ENCODE peak calls at places on chromosomes 1 and 21, in six cellular contexts. V is H1, K is kidney, P is ovary, Z is right lobe of liver, B is neural crest cell. S is an unnamed sample.

GRCh38 chr1:46520063-46520911 is 30.7 kb downstream of the DMBX1 start:
- DNase-seq in V (no peak), K (peak), P (no peak), Z (no peak), B (no peak), S (no peak)

GRCh38 chr1:91885331-91885715 is 628 bp downstream of the TGFBR3 start:
- DNase-seq in V (no peak), K (peak), P (no peak), Z (peak), B (no peak), S (no peak)

GRCh38 chr1:119656410-119656955 is 8.4 kb upstream of the ZNF697 start:
- DNase-seq in V (no peak), K (no peak), P (no peak), Z (no peak), B (no peak), S (no peak)

GRCh38 chr21:45748593-45748992 is 105.1 kb downstream of the PCBP3 start:
- DNase-seq in V (no peak), K (no peak), P (no peak), Z (no peak), B (no peak), S (no peak)

GRCh38 chr1:56302878-56303277 is 276.5 kb downstream of the PLPP3 start:
- DNase-seq in V (no peak), K (no peak), P (no peak), Z (no peak), B (no peak), S (no peak)

GRCh38 chr1:32612189-32612881 is 38.0 kb downstream of the ZBTB8OS start:
- DNase-seq in V (peak), K (peak), P (peak), Z (peak), B (peak), S (peak)

GRCh38 chr1:17575786-17576584 is 36.5 kb downstream of the ARHGEF10L start:
- DNase-seq in V (no peak), K (no peak), P (no peak), Z (no peak), B (no peak), S (no peak)

GRCh38 chr1:81717230-81717629 is 83.5 kb upstream of the ADGRL2 start:
- DNase-seq in V (no peak), K (no peak), P (no peak), Z (no peak), B (no peak), S (no peak)

GRCh38 chr1:44313265-44313918 is 41.7 kb downstream of the ERI3 start:
- DNase-seq in V (no peak), K (no peak), P (no peak), Z (no peak), B (no peak), S (no peak)

GRCh38 chr1:73205294-73205973 is 923.1 kb upstream of the NEGR1 start:
- DNase-seq in V (no peak), K (no peak), P (no peak), Z (no peak), B (no peak), S (no peak)
- TF ChIP-seq CTCF in V (peak), K (no peak), P (no peak), Z (no peak), B (peak), S (no peak)

GRCh38 chr1:83905315-83905907 is 93.5 kb downstream of the TTLL7 start:
- DNase-seq in V (no peak), K (no peak), P (no peak), Z (no peak), B (no peak), S (no peak)
- TF ChIP-seq CTCF in V (peak), K (peak), P (no peak), Z (peak), B (peak), S (peak)

GRCh38 chr1:210707300-210707699 is 378.6 kb downstream of the HHAT start:
- DNase-seq in V (no peak), K (no peak), P (no peak), Z (no peak), B (no peak), S (no peak)

GRCh38 chr1:210709694-210710093 is 381.0 kb downstream of the HHAT start:
- DNase-seq in V (no peak), K (no peak), P (no peak), Z (no peak), B (no peak), S (no peak)

GRCh38 chr1:210715072-210715471 is 386.4 kb downstream of the HHAT start:
- DNase-seq in V (no peak), K (no peak), P (no peak), Z (no peak), B (no peak), S (no peak)

GRCh38 chr1:210706246-210706645 is 377.5 kb downstream of the HHAT start:
- DNase-seq in V (no peak), K (no peak), P (no peak), Z (no peak), B (no peak), S (no peak)

GRCh38 chr1:210711825-210712224 is 383.1 kb downstream of the HHAT start:
- DNase-seq in V (no peak), K (no peak), P (no peak), Z (peak), B (no peak), S (no peak)
- TF ChIP-seq CTCF in V (peak), K (no peak), P (no peak), Z (peak), B (no peak), S (no peak)

GRCh38 chr21:22961248-22961647 is 1963.0 kb downstream of the NCAM2 start:
- DNase-seq in V (no peak), K (no peak), P (no peak), Z (no peak), B (no peak), S (no peak)

GRCh38 chr21:22965455-22966125 is 1967.4 kb downstream of the NCAM2 start:
- DNase-seq in V (no peak), K (no peak), P (no peak), Z (no peak), B (no peak), S (no peak)
- TF ChIP-seq CTCF in V (peak), K (no peak), P (no peak), Z (no peak), B (no peak), S (no peak)

GRCh38 chr1:15870421-15870820 is 22.9 kb downstream of the SPEN start:
- DNase-seq in V (no peak), K (no peak), P (no peak), Z (no peak), B (no peak), S (no peak)

GRCh38 chr1:15881961-15882360 is 34.5 kb downstream of the SPEN start:
- DNase-seq in V (no peak), K (no peak), P (no peak), Z (no peak), B (no peak), S (no peak)

DNA sequence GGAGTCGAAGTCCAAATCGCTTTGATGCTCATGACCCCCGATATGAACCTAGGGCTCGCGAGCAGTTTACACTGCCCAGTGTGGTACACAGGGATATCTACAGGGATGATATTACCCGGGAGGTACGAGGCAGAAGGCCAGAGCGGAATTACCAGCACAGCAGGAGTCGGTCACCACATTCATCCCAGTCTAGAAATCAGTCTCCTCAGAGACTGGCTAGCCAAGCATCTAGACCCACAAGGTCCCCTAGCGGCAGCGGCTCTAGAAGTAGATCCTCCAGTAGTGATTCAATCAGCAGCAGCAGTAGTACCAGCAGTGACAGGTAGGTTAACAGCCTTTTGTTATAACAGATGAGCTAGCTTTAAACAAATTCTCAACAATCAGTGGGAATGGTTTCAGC is 28.9 kb downstream of the SPEN start:
- DNase-seq in V (peak), K (no peak), P (no peak), Z (no peak), B (no peak), S (no peak)
- TF ChIP-seq CTCF in V (peak), K (peak), P (no peak), Z (no peak), B (peak), S (no peak)

GRCh38 chr21:44742418-44743153 is 31.2 kb upstream of the TSPEAR start:
- DNase-seq in V (no peak), K (no peak), P (no peak), Z (no peak), B (no peak), S (no peak)
- TF ChIP-seq CTCF in V (no peak), K (no peak), P (no peak), Z (peak), B (peak), S (no peak)

GRCh38 chr1:15152318-15153183 is 996 bp upstream of the TMEM51 start:
- DNase-seq in V (no peak), K (peak), P (peak), Z (peak), B (peak), S (no peak)
- TF ChIP-seq CTCF in V (peak), K (peak), P (peak), Z (peak), B (peak), S (no peak)

GRCh38 chr1:3531928-3532327 is 77.5 kb downstream of the ARHGEF16 start:
- DNase-seq in V (no peak), K (no peak), P (no peak), Z (no peak), B (no peak), S (no peak)

GRCh38 chr1:3534803-3535637 is 76.3 kb downstream of the MEGF6 start:
- DNase-seq in V (no peak), K (no peak), P (no peak), Z (no peak), B (no peak), S (no peak)

GRCh38 chr1:3535732-3536131 is 75.6 kb downstream of the MEGF6 start:
- DNase-seq in V (no peak), K (no peak), P (no peak), Z (no peak), B (no peak), S (no peak)

GRCh38 chr1:3530931-3531818 is 76.7 kb downstream of the ARHGEF16 start:
- DNase-seq in V (peak), K (peak), P (peak), Z (peak), B (peak), S (peak)

DNA sequence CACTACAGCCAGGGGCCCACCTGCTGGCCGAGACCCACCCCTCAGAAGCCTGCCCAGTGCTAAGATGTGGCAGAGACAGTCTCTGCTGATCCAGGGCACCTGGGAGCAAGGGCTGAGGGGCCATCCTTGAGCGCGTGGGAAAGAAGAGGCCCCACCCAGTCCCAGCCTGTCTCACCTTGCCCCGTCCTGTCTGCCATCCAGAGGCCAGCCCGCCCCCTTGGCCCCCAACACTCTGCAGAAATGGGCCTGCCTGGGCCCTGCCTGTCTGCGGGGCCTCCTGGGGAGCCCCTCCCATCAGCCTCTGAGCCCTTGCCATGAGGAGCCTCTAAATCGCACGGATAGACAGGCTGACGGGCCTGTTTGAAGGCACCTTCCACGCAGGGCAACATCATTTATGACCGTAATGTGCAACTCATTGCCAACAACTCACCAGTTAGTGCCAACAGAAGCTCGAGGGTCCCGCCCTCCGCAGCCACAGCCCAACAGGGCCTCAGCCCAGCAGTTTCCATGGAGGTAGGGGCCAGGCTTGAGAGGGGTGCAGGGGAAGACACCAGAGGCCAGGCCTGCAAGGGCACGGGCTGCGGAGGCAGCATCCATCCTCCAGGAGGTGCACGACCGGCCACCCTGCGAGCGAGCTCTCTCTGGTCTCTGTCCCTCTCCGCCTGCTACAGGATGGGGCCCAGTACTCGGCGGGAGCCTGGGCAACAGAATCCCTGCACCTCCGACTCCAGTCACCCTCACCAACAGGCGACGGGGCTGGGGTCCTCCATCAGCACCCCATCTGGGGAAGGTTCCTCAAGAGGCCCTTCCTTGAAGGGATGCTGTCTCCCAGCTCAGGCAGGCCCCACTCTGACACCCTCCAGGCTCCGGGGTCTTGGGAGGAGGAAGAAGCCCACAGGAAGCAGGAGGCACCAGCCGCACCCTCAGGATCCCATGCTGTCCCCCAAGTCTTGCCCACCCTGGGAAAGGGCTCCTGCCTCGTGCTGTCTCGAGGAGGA is 78.0 kb downstream of the MEGF6 start:
- DNase-seq in V (no peak), K (no peak), P (no peak), Z (no peak), B (no peak), S (no peak)
- TF ChIP-seq CTCF in V (peak), K (no peak), P (no peak), Z (no peak), B (no peak), S (no peak)

GRCh38 chr21:26918318-26919065 is 48.4 kb downstream of the ADAMTS5 start:
- DNase-seq in V (no peak), K (no peak), P (no peak), Z (no peak), B (no peak), S (no peak)
- TF ChIP-seq CTCF in V (no peak), K (no peak), P (no peak), Z (no peak), B (no peak), S (no peak)

S was measured in activated B cell treated with CpG ODN at 0.5 μM for 24 hours.